ENCODE peak calls at places on chromosomes 6 and 20, in seven cellular contexts. X is HepG2, J is SK-N-SH, B is K562, Q is GM12892, Z is H1, V is GM12878. A is an unnamed sample.

GRCh38 chr6:38671885-38672467 is 31.0 kb downstream of the GLO1 start:
- DNase-seq in V (peak; percentile 55), Q (peak; percentile 28), J (peak; percentile 68), Z (no peak), X (peak; percentile 43), B (peak; percentile 76), A (no peak)

GRCh38 chr20:63074631-63075030 is 67.9 kb upstream of the BHLHE23 start:
- DNase-seq in J (no peak), Z (peak; percentile 14), Q (no peak), V (no peak), X (no peak), B (no peak), A (no peak)

GRCh38 chr6:163417595-163417994 is 3.1 kb downstream of the QKI start:
- DNase-seq in J (no peak), X (no peak), Q (no peak), B (no peak), V (no peak), Z (no peak), A (no peak)

GRCh38 chr6:89997456-89998445 is 103.5 kb downstream of the GJA10 start:
- DNase-seq in Q (no peak), X (no peak), Z (no peak), J (no peak), V (no peak), B (no peak), A (no peak)

GRCh38 chr6:21103626-21104224 is 489.8 kb upstream of the SOX4 start:
- DNase-seq in Z (no peak), B (no peak), Q (no peak), J (no peak), V (no peak), X (peak; percentile 72), A (no peak)

GRCh38 chr20:18164356-18164755 is 26.7 kb downstream of the KAT14 start:
- DNase-seq in Q (no peak), V (no peak), Z (no peak), X (no peak), J (no peak), B (no peak), A (no peak)

GRCh38 chr20:36216314-36217025 is 19.8 kb upstream of the AAR2 start:
- DNase-seq in X (no peak), V (no peak), B (no peak), Q (no peak), J (no peak), Z (no peak), A (no peak)

GRCh38 chr20:44983095-44983674 is 16.9 kb downstream of the STK4 start:
- DNase-seq in J (no peak), V (no peak), Z (no peak), Q (no peak), X (no peak), B (no peak), A (no peak)

GRCh38 chr6:10801224-10801848 is 37.0 kb downstream of the MAK start:
- DNase-seq in Q (peak; percentile 45), Z (peak; percentile 78), J (peak; percentile 78), X (peak; percentile 67), V (no peak), B (peak; percentile 82), A (peak; percentile 54)

DNA sequence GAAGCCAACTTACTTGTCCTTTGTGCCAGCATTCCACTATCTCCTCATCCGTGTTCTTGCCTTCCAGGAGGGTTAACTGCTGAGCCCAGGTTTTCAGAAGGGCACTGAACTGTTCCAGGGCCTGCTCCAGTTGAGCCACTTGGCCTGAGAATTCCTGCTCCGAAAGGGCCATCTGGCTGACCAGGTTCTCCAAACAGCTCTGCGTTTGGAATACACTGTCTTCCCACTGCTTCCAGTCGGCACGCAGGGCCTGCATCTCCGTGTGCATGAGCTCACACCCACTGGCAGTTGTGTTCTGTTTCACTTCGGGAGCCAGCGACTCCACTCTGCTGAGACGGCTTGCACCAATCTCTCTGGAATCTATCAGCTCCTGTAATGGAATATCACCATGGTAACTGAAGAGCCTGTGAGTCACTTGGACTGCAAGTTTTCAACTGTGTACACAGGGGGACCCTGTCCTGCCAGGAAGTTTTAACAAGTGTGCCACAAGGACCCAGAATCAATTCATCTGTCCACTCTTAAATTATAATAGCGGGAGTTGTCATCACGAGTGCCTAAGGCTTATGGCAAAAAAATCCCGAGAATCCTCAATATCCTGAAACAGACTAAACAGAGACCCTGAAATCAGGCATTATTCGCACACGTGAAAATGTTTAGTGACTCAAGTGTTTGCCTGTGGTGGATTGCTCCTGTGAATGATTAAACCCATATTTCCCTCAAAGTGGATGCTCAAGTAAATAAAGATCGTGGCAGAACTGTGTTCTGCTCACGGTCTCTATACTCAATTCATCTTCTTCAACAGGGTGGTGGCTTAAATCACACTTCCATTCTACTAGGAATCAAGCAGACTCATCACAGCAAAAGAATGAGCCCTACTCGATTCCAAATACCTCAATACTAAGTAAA is 255.9 kb downstream of the SYNE1 start:
- DNase-seq in Q (no peak), J (peak; percentile 39), B (no peak), V (no peak), X (peak; percentile 91), Z (no peak), A (no peak)
- TF ChIP-seq TAF1 in Q (no peak), J (peak; percentile 68), B (no peak), V (no peak), X (no peak), Z (no peak), A (no peak)

GRCh38 chr6:133549252-133549925 is 308.2 kb downstream of the EYA4 start:
- DNase-seq in J (no peak), V (no peak), Q (no peak), Z (no peak), X (no peak), B (no peak), A (no peak)
- TF ChIP-seq TAF1 in J (no peak), V (no peak), Q (no peak), Z (no peak), X (no peak), B (no peak), A (no peak)

GRCh38 chr6:72216222-72217106 is 330.1 kb downstream of the RIMS1 start:
- DNase-seq in X (no peak), B (no peak), V (no peak), Q (no peak), Z (no peak), J (peak; percentile 7), A (no peak)
- TF ChIP-seq TAF1 in X (no peak), B (no peak), V (no peak), Q (no peak), Z (no peak), J (no peak), A (no peak)

DNA sequence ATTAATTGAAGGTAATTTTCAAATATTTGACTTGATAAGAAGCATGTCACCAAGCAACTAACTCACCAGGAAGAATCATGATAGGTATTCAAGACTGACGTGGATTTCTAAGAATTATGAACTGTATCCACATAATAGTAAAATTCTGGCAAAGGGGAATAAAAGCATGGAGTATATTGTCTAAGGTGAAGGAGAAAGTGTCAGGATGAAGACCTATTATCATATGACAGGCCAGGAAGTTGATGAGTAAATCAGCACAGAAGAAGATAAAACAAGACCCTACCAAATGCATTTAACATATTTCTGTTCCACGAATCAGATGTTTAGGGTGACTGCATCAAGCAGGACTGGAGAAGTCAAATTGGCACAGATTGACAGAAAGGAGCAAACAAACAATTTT is 362.7 kb upstream of the MMS22L start:
- DNase-seq in X (no peak), B (no peak), Q (no peak), Z (no peak), V (no peak), J (no peak), A (no peak)
- TF ChIP-seq TAF1 in X (no peak), B (no peak), Q (no peak), Z (no peak), V (no peak), J (no peak), A (no peak)

DNA sequence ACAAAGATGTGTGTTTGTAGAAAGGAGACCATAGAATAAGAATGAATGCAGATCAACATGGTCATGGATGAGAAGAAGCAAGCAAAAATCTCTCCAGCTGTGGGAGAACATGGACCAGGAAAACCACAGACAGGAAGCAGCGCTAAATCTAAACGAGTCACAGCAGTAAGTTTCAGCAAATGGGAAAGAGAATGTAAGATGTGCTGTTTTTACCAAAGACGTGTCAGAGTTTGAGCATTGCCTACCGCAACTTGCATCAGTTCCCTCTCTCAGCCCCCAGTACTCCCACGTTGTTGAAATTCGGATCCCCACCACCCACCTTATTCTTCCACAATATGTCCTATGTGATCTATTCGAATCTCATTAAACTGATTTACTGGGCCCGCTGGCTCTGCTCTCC is 59.4 kb upstream of the PRDM1 start:
- DNase-seq in B (no peak), Z (no peak), Q (no peak), X (no peak), V (peak; percentile 8), J (no peak), A (no peak)
- TF ChIP-seq TAF1 in B (no peak), Z (no peak), Q (no peak), X (no peak), V (no peak), J (no peak), A (no peak)

GRCh38 chr6:3406362-3406809 is 50.5 kb downstream of the SLC22A23 start:
- DNase-seq in B (no peak), V (no peak), X (no peak), Q (no peak), Z (no peak), J (no peak), A (no peak)
- TF ChIP-seq TAF1 in B (no peak), V (no peak), X (no peak), Q (no peak), Z (no peak), J (no peak), A (no peak)

DNA sequence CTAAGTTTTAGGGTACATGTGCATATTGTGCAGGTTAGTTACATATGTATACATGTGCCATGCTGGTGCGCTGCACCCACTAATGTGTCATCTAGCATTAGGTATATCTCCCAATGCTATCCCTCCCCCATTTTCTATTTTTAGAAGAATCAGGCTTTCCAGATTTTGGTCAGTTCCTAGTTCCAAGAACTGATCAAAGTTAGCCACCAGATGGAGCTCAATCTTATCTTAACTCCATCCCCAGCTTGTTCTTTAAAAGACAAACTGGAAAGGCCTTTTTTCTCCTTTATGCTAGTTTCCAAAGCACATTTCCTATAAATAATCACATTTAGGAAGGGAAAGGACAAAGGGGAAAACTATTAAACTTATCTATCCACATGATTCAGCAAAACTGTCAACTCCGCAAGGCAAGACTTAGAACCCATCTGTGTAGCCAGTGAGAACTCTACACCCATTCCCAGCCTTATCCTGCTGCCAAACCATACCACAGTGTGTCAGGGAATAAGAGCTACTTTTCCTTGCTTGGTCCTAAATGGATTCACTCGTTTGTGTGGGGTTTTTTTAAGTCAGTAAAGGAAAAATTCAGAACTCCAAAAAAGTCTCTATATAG is 22.8 kb upstream of the KHDC1 start:
- DNase-seq in Q (no peak), Z (no peak), B (peak; percentile 75), J (peak; percentile 47), V (no peak), X (peak; percentile 25), A (no peak)
- TF ChIP-seq TAF1 in Q (no peak), Z (no peak), B (no peak), J (no peak), V (no peak), X (no peak), A (no peak)